ENCODE peak calls at places on chromosome 1, in eight cellular contexts. C, O, Q, H, U, G, V and R are unnamed samples.

GRCh38 chr1:219924348-219924747 is 4.0 kb downstream of the SLC30A10 start:
- ATAC-seq in O (no peak), Q (no peak), U (no peak), G (no peak), H (no peak), C (no peak), V (no peak), R (no peak)

GRCh38 chr1:223780926-223781325 is 64.8 kb downstream of the TP53BP2 start:
- ATAC-seq in O (no peak), V (no peak), C (no peak), U (no peak), G (no peak), H (no peak), Q (no peak), R (no peak)

GRCh38 chr1:161440312-161440894 is 64.9 kb upstream of the FCGR2A start:
- ATAC-seq in Q (peak), H (no peak), G (peak), V (peak), O (peak), U (peak), C (peak), R (peak)

GRCh38 chr1:31567956-31568570 is 8.3 kb upstream of the TINAGL1 start:
- ATAC-seq in O (no peak), U (no peak), Q (peak), H (no peak), V (no peak), C (no peak), G (no peak), R (no peak)

GRCh38 chr1:229408458-229409037 is 25.3 kb downstream of the ACTA1 start:
- ATAC-seq in U (no peak), H (peak), V (no peak), G (no peak), Q (peak), C (no peak), O (no peak), R (no peak)

GRCh38 chr1:36222481-36223372 is 1.5 kb upstream of the THRAP3 start:
- ATAC-seq in H (no peak), V (no peak), Q (no peak), G (no peak), C (no peak), U (no peak), O (no peak), R (no peak)

GRCh38 chr1:164369698-164370365 is 189.2 kb upstream of the PBX1 start:
- ATAC-seq in O (no peak), V (no peak), C (no peak), H (no peak), U (no peak), G (no peak), Q (peak), R (no peak)

GRCh38 chr1:159879977-159880376 is 17.5 kb upstream of the VSIG8 start:
- ATAC-seq in Q (no peak), H (no peak), U (no peak), O (no peak), C (no peak), V (no peak), G (no peak), R (no peak)

GRCh38 chr1:226635456-226635941 is 86.9 kb downstream of the STUM start:
- ATAC-seq in G (no peak), O (peak), H (no peak), U (no peak), C (peak), Q (no peak), V (peak), R (peak)

GRCh38 chr1:106678661-106679060 is 377.8 kb upstream of the PRMT6 start:
- ATAC-seq in C (no peak), Q (no peak), U (no peak), H (no peak), G (no peak), V (no peak), O (no peak), R (no peak)

GRCh38 chr1:172902861-172903381 is 147.8 kb downstream of the TNFSF18 start:
- ATAC-seq in O (no peak), C (peak), V (no peak), G (no peak), U (no peak), H (no peak), Q (no peak), R (peak)